ENCODE peak calls at places on chromosomes 2 and 18, in eight cellular contexts. A, T, C, P, N, R, I and Y are unnamed samples.

GRCh38 chr18:33128581-33128980 is 311.9 kb downstream of the CCDC178 start:
- DNase-seq in C (no peak), A (no peak), I (no peak), T (no peak), R (no peak), N (peak; percentile 14), P (no peak), Y (no peak)

GRCh38 chr2:120803764-120804335 is 68.2 kb downstream of the GLI2 start:
- DNase-seq in P (no peak), T (no peak), N (peak; percentile 47), A (no peak), C (no peak), R (no peak), I (no peak), Y (no peak)

GRCh38 chr2:166516712-166517303 is 22.8 kb upstream of the SCN7A start:
- DNase-seq in T (peak; percentile 2), I (peak; percentile 27), R (no peak), C (no peak), N (peak; percentile 47), A (peak; percentile 16), P (peak; percentile 46), Y (peak; percentile 26)

GRCh38 chr2:212424090-212424489 is 114.5 kb downstream of the ERBB4 start:
- DNase-seq in R (no peak), C (no peak), I (no peak), A (no peak), P (peak; percentile 3), T (no peak), N (no peak), Y (no peak)

GRCh38 chr2:112712903-112713584 is 7.8 kb upstream of the NT5DC4 start:
- DNase-seq in N (no peak), I (no peak), R (no peak), C (no peak), A (no peak), T (no peak), P (no peak), Y (peak; percentile 86)

GRCh38 chr2:66675596-66675995 is 240.7 kb downstream of the MEIS1 start:
- DNase-seq in T (no peak), N (no peak), I (no peak), R (no peak), C (no peak), P (no peak), A (no peak), Y (no peak)

GRCh38 chr2:207819839-207820784 is 50.4 kb upstream of the FZD5 start:
- DNase-seq in C (no peak), P (peak; percentile 97), T (no peak), I (peak; percentile 96), A (no peak), N (no peak), R (no peak), Y (no peak)

GRCh38 chr2:170500104-170500503 is 215.0 kb upstream of the SP5 start:
- DNase-seq in C (no peak), N (no peak), P (no peak), T (no peak), A (no peak), R (no peak), I (no peak), Y (no peak)

GRCh38 chr2:135252805-135253458 is 200.8 kb downstream of the RAB3GAP1 start:
- DNase-seq in N (no peak), I (no peak), P (no peak), C (no peak), T (no peak), A (no peak), R (no peak), Y (no peak)